ENCODE peak calls at places on chromosomes 13 and 19, in five cellular contexts. One of them, this sample, is unnamed.

GRCh38 chr13:27372896-27373295 is 51.5 kb upstream of the GTF3A start:
- DNase-seq in K562: no peak
- DNase-seq in H1: no peak
- DNase-seq in HepG2: peak; percentile 68
- DNase-seq in GM12878: no peak
- DNase-seq in this sample: no peak

GRCh38 chr13:25901460-25902376 is 150.1 kb downstream of the SHISA2 start:
- DNase-seq in GM12878: peak; percentile 75
- DNase-seq in HepG2: peak; percentile 33
- DNase-seq in K562: no peak
- DNase-seq in H1: no peak
- DNase-seq in this sample: no peak

GRCh38 chr19:48401277-48401676 is 7.8 kb downstream of the GRIN2D start:
- DNase-seq in GM12878: no peak
- DNase-seq in H1: peak; percentile 53
- DNase-seq in K562: no peak
- DNase-seq in HepG2: no peak
- DNase-seq in this sample: no peak

GRCh38 chr19:5357584-5357983 is 17.0 kb upstream of the PTPRS start:
- DNase-seq in HepG2: no peak
- DNase-seq in H1: no peak
- DNase-seq in K562: no peak
- DNase-seq in GM12878: no peak
- DNase-seq in this sample: no peak

GRCh38 chr19:52735734-52736133 is 890 bp upstream of the ZNF611 start:
- DNase-seq in K562: no peak
- DNase-seq in GM12878: no peak
- DNase-seq in H1: peak; percentile 75
- DNase-seq in HepG2: peak; percentile 51
- DNase-seq in this sample: no peak

GRCh38 chr13:37492741-37493514 is 105.6 kb downstream of the POSTN start:
- DNase-seq in HepG2: no peak
- DNase-seq in H1: no peak
- DNase-seq in GM12878: no peak
- DNase-seq in K562: no peak
- DNase-seq in this sample: no peak

GRCh38 chr19:2477141-2477710 is 1.3 kb downstream of the GADD45B start:
- DNase-seq in HepG2: no peak
- DNase-seq in H1: peak; percentile 63
- DNase-seq in K562: no peak
- DNase-seq in GM12878: no peak
- DNase-seq in this sample: no peak

GRCh38 chr19:18144361-18144760 is 8.6 kb upstream of the PIK3R2 start:
- DNase-seq in HepG2: no peak
- DNase-seq in GM12878: no peak
- DNase-seq in H1: no peak
- DNase-seq in K562: no peak
- DNase-seq in this sample: no peak

DNA sequence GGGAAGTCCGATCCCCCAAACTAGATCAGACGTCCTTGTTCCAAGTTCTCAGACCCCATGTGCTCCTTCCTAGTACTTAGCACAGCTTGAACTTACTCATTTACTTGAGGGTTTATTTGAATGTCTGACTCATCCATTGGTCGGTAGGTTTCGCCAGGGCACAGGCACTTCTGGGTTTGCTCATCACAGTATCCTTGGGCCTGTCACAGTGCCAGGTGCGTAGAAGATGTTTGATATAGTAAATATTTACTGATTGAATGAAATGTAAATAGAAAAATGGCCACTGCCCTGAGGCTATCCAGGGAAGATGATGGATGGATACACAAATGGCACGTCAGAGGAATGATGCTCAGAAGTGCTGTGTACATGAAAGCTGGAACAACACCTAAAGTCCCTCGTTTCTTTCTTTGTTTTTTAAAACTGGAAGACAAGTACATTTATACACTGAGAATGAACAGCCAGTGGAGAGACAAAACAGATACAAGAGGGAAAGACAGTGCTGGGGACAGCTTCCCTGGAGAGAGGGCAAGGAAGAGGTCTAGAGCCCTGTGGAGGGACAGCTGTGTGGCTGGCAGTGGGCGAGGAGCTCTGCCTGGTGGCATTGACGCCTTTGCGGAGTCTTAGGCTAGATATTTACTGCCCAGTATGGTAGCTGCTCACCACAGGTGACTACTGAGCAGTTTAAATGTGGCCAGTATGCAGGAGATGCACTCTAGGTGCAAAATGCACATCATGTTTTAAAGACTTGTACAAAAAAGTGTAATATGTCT is 31.2 kb upstream of the KL start:
- DNase-seq in H1: no peak
- DNase-seq in K562: no peak
- DNase-seq in GM12878: no peak
- DNase-seq in HepG2: no peak
- DNase-seq in this sample: no peak
- TF ChIP-seq RAD21 in H1: no peak
- TF ChIP-seq RAD21 in K562: no peak
- TF ChIP-seq RAD21 in GM12878: no peak
- TF ChIP-seq RAD21 in HepG2: no peak
- TF ChIP-seq RAD21 in this sample: no peak

DNA sequence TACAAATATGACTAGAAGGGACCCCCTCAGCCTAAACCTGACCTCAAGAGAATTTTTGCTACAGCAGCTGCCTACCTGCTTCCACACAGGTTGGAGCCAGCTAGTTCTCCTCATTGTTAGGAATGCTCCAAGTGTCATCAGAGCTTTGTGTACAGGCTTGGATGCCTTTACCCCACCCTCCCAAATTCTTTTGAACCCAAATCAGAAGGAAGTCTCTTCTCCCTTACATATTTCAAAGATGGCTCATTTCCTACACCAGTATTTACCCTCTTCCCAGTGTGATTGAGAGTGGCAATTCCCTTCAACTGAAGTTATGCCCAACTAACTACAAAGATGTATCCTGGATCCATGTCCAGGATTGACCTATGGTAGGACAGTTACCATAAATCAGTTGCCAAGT is 323.2 kb downstream of the OXGR1 start:
- DNase-seq in K562: no peak
- DNase-seq in H1: no peak
- DNase-seq in GM12878: no peak
- DNase-seq in HepG2: no peak
- DNase-seq in this sample: no peak
- TF ChIP-seq CEBPB in K562: no peak
- TF ChIP-seq CEBPB in H1: no peak
- TF ChIP-seq CEBPB in GM12878: no peak
- TF ChIP-seq CEBPB in HepG2: no peak
- TF ChIP-seq CEBPB in this sample: no peak

GRCh38 chr19:28142258-28142657 is 1070.7 kb downstream of the UQCRFS1 start:
- DNase-seq in HepG2: no peak
- DNase-seq in H1: no peak
- DNase-seq in GM12878: no peak
- DNase-seq in K562: no peak
- DNase-seq in this sample: no peak
- TF ChIP-seq JUND in HepG2: no peak
- TF ChIP-seq JUND in H1: no peak
- TF ChIP-seq JUND in GM12878: no peak
- TF ChIP-seq JUND in K562: no peak
- TF ChIP-seq JUND in this sample: no peak

DNA sequence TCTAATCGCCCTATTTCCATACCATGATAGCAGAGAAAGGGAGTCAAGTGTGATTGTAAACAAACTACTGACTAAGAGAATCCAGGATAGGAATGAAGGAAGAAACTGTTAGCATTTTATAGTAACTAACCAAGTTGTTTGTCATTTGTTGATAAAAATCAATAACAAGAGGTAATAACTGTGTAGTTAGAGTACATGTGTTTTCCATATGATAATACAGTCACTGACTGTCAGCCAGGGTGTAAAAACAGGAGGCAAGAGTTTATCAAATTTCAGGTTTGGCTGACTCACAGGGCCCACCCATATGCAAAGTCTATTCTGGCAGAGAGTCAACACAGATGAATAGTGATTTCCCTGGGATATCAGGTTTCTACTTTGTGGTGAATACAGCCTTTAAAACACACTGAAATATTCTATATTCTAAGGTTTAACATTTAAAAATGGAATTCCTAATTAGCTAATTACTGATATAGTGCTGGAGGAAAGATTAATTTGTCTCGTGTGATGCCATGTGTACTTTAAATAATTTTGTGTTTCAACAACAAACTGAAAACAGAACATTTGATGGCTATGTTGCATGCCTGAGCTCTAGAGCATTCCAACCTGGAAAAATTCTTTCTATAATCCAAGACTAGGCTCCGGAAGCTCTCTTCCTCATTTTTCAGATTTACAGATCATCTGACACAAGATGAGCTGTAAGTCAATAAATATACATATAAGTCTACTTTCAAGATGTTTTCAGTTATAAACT is 6.0 kb upstream of the FOXO1 start:
- DNase-seq in HepG2: peak; percentile 73
- DNase-seq in GM12878: no peak
- DNase-seq in H1: no peak
- DNase-seq in K562: peak; percentile 84
- DNase-seq in this sample: peak; percentile 57
- TF ChIP-seq RAD21 in HepG2: no peak
- TF ChIP-seq RAD21 in GM12878: no peak
- TF ChIP-seq RAD21 in H1: no peak
- TF ChIP-seq RAD21 in K562: no peak
- TF ChIP-seq RAD21 in this sample: no peak